ENCODE peak calls at places on chromosome 16, in seven cellular contexts. One of them, this sample, is unnamed.

GRCh38 chr16:28863929-28864886 is 565 bp downstream of the SH2B1 start:
- DNase-seq in dorsolateral prefrontal cortex: no peak
- DNase-seq in neural progenitor cell: peak
- DNase-seq in breast epithelium: no peak
- DNase-seq in right cardiac atrium: peak
- DNase-seq in neuronal stem cell: no peak
- DNase-seq in HL-60: peak
- DNase-seq in this sample: peak

GRCh38 chr16:53545433-53545832 is 42.4 kb upstream of the AKTIP start:
- DNase-seq in dorsolateral prefrontal cortex: no peak
- DNase-seq in neural progenitor cell: no peak
- DNase-seq in breast epithelium: no peak
- DNase-seq in right cardiac atrium: no peak
- DNase-seq in neuronal stem cell: no peak
- DNase-seq in HL-60: peak
- DNase-seq in this sample: no peak

GRCh38 chr16:19524866-19525723 is 1.4 kb downstream of the CCP110 start:
- DNase-seq in dorsolateral prefrontal cortex: no peak
- DNase-seq in neural progenitor cell: peak
- DNase-seq in breast epithelium: no peak
- DNase-seq in right cardiac atrium: no peak
- DNase-seq in neuronal stem cell: peak
- DNase-seq in HL-60: peak
- DNase-seq in this sample: no peak

GRCh38 chr16:79269211-79269863 is 331.2 kb downstream of the MAF start:
- DNase-seq in dorsolateral prefrontal cortex: no peak
- DNase-seq in neural progenitor cell: no peak
- DNase-seq in breast epithelium: no peak
- DNase-seq in right cardiac atrium: no peak
- DNase-seq in neuronal stem cell: no peak
- DNase-seq in HL-60: no peak
- DNase-seq in this sample: peak

GRCh38 chr16:48511071-48511540 is 98.9 kb downstream of the N4BP1 start:
- DNase-seq in dorsolateral prefrontal cortex: no peak
- DNase-seq in neural progenitor cell: peak
- DNase-seq in breast epithelium: no peak
- DNase-seq in right cardiac atrium: no peak
- DNase-seq in neuronal stem cell: no peak
- DNase-seq in HL-60: no peak
- DNase-seq in this sample: no peak

GRCh38 chr16:71460246-71460645 is 1.8 kb downstream of the ZNF23 start:
- DNase-seq in dorsolateral prefrontal cortex: no peak
- DNase-seq in neural progenitor cell: no peak
- DNase-seq in breast epithelium: no peak
- DNase-seq in right cardiac atrium: no peak
- DNase-seq in neuronal stem cell: no peak
- DNase-seq in HL-60: no peak
- DNase-seq in this sample: no peak

GRCh38 chr16:56742030-56742984 is 12.4 kb downstream of the NUP93 start:
- DNase-seq in dorsolateral prefrontal cortex: no peak
- DNase-seq in neural progenitor cell: no peak
- DNase-seq in breast epithelium: no peak
- DNase-seq in right cardiac atrium: no peak
- DNase-seq in neuronal stem cell: no peak
- DNase-seq in HL-60: peak
- DNase-seq in this sample: no peak

GRCh38 chr16:8519179-8519578 is 71.1 kb downstream of the TMEM114 start:
- DNase-seq in dorsolateral prefrontal cortex: no peak
- DNase-seq in neural progenitor cell: no peak
- DNase-seq in breast epithelium: no peak
- DNase-seq in right cardiac atrium: no peak
- DNase-seq in neuronal stem cell: no peak
- DNase-seq in HL-60: no peak
- DNase-seq in this sample: no peak

GRCh38 chr16:88566158-88566557 is 4.0 kb upstream of the ZC3H18 start:
- DNase-seq in dorsolateral prefrontal cortex: no peak
- DNase-seq in neural progenitor cell: no peak
- DNase-seq in breast epithelium: no peak
- DNase-seq in right cardiac atrium: no peak
- DNase-seq in neuronal stem cell: peak
- DNase-seq in HL-60: no peak
- DNase-seq in this sample: no peak

GRCh38 chr16:19781196-19781595 is 63.1 kb downstream of the IQCK start:
- DNase-seq in dorsolateral prefrontal cortex: no peak
- DNase-seq in neural progenitor cell: no peak
- DNase-seq in breast epithelium: no peak
- DNase-seq in right cardiac atrium: no peak
- DNase-seq in neuronal stem cell: no peak
- DNase-seq in HL-60: no peak
- DNase-seq in this sample: no peak

GRCh38 chr16:81881228-81881627 is 102.1 kb downstream of the PLCG2 start:
- DNase-seq in dorsolateral prefrontal cortex: no peak
- DNase-seq in neural progenitor cell: no peak
- DNase-seq in breast epithelium: no peak
- DNase-seq in right cardiac atrium: no peak
- DNase-seq in neuronal stem cell: no peak
- DNase-seq in HL-60: no peak
- DNase-seq in this sample: no peak
- H3K27ac ChIP-seq in dorsolateral prefrontal cortex: no peak
- H3K27ac ChIP-seq in neural progenitor cell: no peak
- H3K27ac ChIP-seq in breast epithelium: no peak
- H3K27ac ChIP-seq in right cardiac atrium: no peak
- H3K27ac ChIP-seq in neuronal stem cell: no peak
- H3K27ac ChIP-seq in HL-60: no peak
- H3K27ac ChIP-seq in this sample: no peak

GRCh38 chr16:81740163-81740562 is 38.9 kb upstream of the PLCG2 start:
- DNase-seq in dorsolateral prefrontal cortex: no peak
- DNase-seq in neural progenitor cell: no peak
- DNase-seq in breast epithelium: no peak
- DNase-seq in right cardiac atrium: no peak
- DNase-seq in neuronal stem cell: no peak
- DNase-seq in HL-60: peak
- DNase-seq in this sample: no peak

GRCh38 chr16:81739503-81739902 is 39.6 kb upstream of the PLCG2 start:
- DNase-seq in dorsolateral prefrontal cortex: no peak
- DNase-seq in neural progenitor cell: no peak
- DNase-seq in breast epithelium: no peak
- DNase-seq in right cardiac atrium: no peak
- DNase-seq in neuronal stem cell: no peak
- DNase-seq in HL-60: peak
- DNase-seq in this sample: no peak

GRCh38 chr16:81738831-81739496 is 40.1 kb upstream of the PLCG2 start:
- DNase-seq in dorsolateral prefrontal cortex: no peak
- DNase-seq in neural progenitor cell: no peak
- DNase-seq in breast epithelium: no peak
- DNase-seq in right cardiac atrium: peak
- DNase-seq in neuronal stem cell: no peak
- DNase-seq in HL-60: peak
- DNase-seq in this sample: no peak

GRCh38 chr16:81734632-81735434 is 44.3 kb upstream of the PLCG2 start:
- DNase-seq in dorsolateral prefrontal cortex: no peak
- DNase-seq in neural progenitor cell: no peak
- DNase-seq in breast epithelium: no peak
- DNase-seq in right cardiac atrium: no peak
- DNase-seq in neuronal stem cell: no peak
- DNase-seq in HL-60: no peak
- DNase-seq in this sample: no peak

DNA sequence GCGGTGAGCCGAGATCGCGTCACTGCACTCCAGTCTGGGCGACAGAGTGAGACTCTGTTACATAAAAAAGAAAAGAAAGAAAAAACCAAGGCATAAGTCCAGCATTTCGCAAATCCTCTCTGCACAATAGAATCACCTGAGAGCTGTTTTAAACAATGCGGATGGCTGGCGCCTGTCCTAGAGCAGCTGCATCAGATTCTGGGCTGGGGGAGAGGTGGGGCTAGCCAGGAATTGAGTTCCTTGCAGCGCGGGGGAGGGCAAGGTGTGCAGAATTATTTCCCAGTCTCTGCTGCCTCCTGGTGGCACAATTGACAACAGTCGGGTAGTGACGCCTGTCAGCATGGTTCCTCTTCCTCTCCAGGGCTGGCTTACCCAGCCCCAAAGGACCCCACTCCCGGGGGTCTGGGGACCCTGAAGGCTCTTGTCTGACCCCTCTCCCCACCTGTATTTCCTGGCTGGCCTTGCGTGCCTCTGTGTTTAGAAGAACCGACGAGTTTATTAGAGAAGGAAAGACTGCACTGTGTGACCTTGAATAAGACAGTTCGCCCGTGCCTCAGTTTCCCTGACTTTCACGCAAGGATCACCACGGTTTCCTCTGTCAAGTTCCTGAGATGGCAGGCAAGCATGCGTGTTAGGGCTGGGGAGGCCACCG is 41.1 kb upstream of the PLCG2 start:
- DNase-seq in dorsolateral prefrontal cortex: peak
- DNase-seq in neural progenitor cell: peak
- DNase-seq in breast epithelium: peak
- DNase-seq in right cardiac atrium: peak
- DNase-seq in neuronal stem cell: peak
- DNase-seq in HL-60: peak
- DNase-seq in this sample: peak
- H3K4me3 ChIP-seq in dorsolateral prefrontal cortex: peak
- H3K4me3 ChIP-seq in neural progenitor cell: no peak
- H3K4me3 ChIP-seq in breast epithelium: peak
- H3K4me3 ChIP-seq in right cardiac atrium: peak
- H3K4me3 ChIP-seq in neuronal stem cell: no peak
- H3K4me3 ChIP-seq in HL-60: peak
- H3K4me3 ChIP-seq in this sample: peak

GRCh38 chr16:66616592-66616991 is 12.1 kb downstream of the CMTM3 start:
- DNase-seq in dorsolateral prefrontal cortex: no peak
- DNase-seq in neural progenitor cell: no peak
- DNase-seq in breast epithelium: no peak
- DNase-seq in right cardiac atrium: no peak
- DNase-seq in neuronal stem cell: no peak
- DNase-seq in HL-60: no peak
- DNase-seq in this sample: no peak

GRCh38 chr16:66618588-66618987 is 14.1 kb downstream of the CMTM3 start:
- DNase-seq in dorsolateral prefrontal cortex: no peak
- DNase-seq in neural progenitor cell: no peak
- DNase-seq in breast epithelium: no peak
- DNase-seq in right cardiac atrium: no peak
- DNase-seq in neuronal stem cell: no peak
- DNase-seq in HL-60: no peak
- DNase-seq in this sample: no peak

GRCh38 chr16:66617728-66618127 is 13.2 kb downstream of the CMTM3 start:
- DNase-seq in dorsolateral prefrontal cortex: no peak
- DNase-seq in neural progenitor cell: no peak
- DNase-seq in breast epithelium: no peak
- DNase-seq in right cardiac atrium: no peak
- DNase-seq in neuronal stem cell: no peak
- DNase-seq in HL-60: no peak
- DNase-seq in this sample: no peak

GRCh38 chr16:66616169-66616568 is 11.7 kb downstream of the CMTM3 start:
- DNase-seq in dorsolateral prefrontal cortex: no peak
- DNase-seq in neural progenitor cell: no peak
- DNase-seq in breast epithelium: no peak
- DNase-seq in right cardiac atrium: no peak
- DNase-seq in neuronal stem cell: no peak
- DNase-seq in HL-60: no peak
- DNase-seq in this sample: no peak

DNA sequence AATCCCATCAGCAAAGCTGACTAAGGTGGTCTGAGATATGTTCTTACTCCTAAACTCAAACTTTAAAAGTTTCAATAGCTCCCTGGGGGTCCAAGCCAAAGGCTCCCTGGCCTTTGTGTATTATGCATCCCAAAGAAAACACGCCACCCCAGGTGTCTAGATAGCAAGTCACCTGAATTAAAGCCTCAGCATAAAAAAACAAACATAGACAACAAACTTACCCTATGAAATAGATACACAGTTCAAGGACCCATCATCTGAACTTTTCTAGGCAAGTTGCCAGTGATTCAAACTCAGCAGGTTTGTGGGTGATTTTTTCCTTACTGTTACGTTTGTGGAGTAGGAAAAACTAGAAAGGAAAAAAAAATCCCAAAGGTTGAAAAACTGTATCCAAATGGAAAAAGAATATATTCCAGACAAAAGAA is 12.5 kb downstream of the CMTM3 start:
- DNase-seq in dorsolateral prefrontal cortex: no peak
- DNase-seq in neural progenitor cell: no peak
- DNase-seq in breast epithelium: no peak
- DNase-seq in right cardiac atrium: no peak
- DNase-seq in neuronal stem cell: no peak
- DNase-seq in HL-60: no peak
- DNase-seq in this sample: no peak
- H3K27ac ChIP-seq in dorsolateral prefrontal cortex: no peak
- H3K27ac ChIP-seq in neural progenitor cell: no peak
- H3K27ac ChIP-seq in breast epithelium: no peak
- H3K27ac ChIP-seq in right cardiac atrium: no peak
- H3K27ac ChIP-seq in neuronal stem cell: no peak
- H3K27ac ChIP-seq in HL-60: no peak
- H3K27ac ChIP-seq in this sample: no peak

GRCh38 chr16:51228097-51228659 is 77.1 kb upstream of the SALL1 start:
- DNase-seq in dorsolateral prefrontal cortex: no peak
- DNase-seq in neural progenitor cell: no peak
- DNase-seq in breast epithelium: no peak
- DNase-seq in right cardiac atrium: no peak
- DNase-seq in neuronal stem cell: no peak
- DNase-seq in HL-60: no peak
- DNase-seq in this sample: no peak
- H3K4me3 ChIP-seq in dorsolateral prefrontal cortex: no peak
- H3K4me3 ChIP-seq in neural progenitor cell: no peak
- H3K4me3 ChIP-seq in breast epithelium: no peak
- H3K4me3 ChIP-seq in right cardiac atrium: no peak
- H3K4me3 ChIP-seq in neuronal stem cell: no peak
- H3K4me3 ChIP-seq in HL-60: no peak
- H3K4me3 ChIP-seq in this sample: no peak

DNA sequence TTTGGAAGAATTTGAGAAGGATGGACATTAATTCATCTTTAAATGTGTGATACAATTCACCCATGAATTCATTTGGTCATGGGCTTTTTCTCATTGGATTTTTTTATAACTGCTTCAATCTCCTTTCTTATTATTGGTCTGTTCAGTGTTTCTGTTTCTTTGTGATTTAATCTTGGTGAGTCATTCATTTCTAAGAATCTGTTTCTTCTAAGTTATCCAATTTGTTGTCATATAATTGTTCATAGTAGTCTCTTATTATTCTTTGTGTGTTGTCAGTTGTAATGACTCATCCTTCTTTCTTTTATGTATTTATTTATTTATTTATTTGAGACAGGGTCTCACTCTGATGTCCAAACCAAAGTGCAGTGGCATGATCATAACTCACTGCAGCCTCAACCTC is 146.1 kb upstream of the ZNF267 start:
- DNase-seq in dorsolateral prefrontal cortex: no peak
- DNase-seq in neural progenitor cell: no peak
- DNase-seq in breast epithelium: no peak
- DNase-seq in right cardiac atrium: no peak
- DNase-seq in neuronal stem cell: no peak
- DNase-seq in HL-60: no peak
- DNase-seq in this sample: no peak
- H3K27ac ChIP-seq in dorsolateral prefrontal cortex: no peak
- H3K27ac ChIP-seq in neural progenitor cell: no peak
- H3K27ac ChIP-seq in breast epithelium: no peak
- H3K27ac ChIP-seq in right cardiac atrium: no peak
- H3K27ac ChIP-seq in neuronal stem cell: no peak
- H3K27ac ChIP-seq in HL-60: no peak
- H3K27ac ChIP-seq in this sample: no peak

GRCh38 chr16:75110637-75111513 is 5.7 kb downstream of the LDHD start:
- DNase-seq in dorsolateral prefrontal cortex: peak
- DNase-seq in neural progenitor cell: peak
- DNase-seq in breast epithelium: peak
- DNase-seq in right cardiac atrium: peak
- DNase-seq in neuronal stem cell: peak
- DNase-seq in HL-60: peak
- DNase-seq in this sample: peak
- H3K4me3 ChIP-seq in dorsolateral prefrontal cortex: peak
- H3K4me3 ChIP-seq in neural progenitor cell: no peak
- H3K4me3 ChIP-seq in breast epithelium: peak
- H3K4me3 ChIP-seq in right cardiac atrium: no peak
- H3K4me3 ChIP-seq in neuronal stem cell: no peak
- H3K4me3 ChIP-seq in HL-60: peak
- H3K4me3 ChIP-seq in this sample: peak

This sample was measured in CD8-positive, alpha-beta memory T cell.